ENCODE peak calls at places on chromosomes 11 and 22, in six cellular contexts. Y is heart right ventricle; H is mesothelial cell of epicardium; I is GM20000; W is CD4-positive, alpha-beta T cell; Q is Peyer's patch. C is an unnamed sample.

GRCh38 chr11:70068345-70068744 is 9.8 kb upstream of the ANO1 start:
- DNase-seq in Y (no peak), H (peak), I (no peak), W (no peak), Q (no peak), C (no peak)

GRCh38 chr11:19577849-19578619 is 134.6 kb upstream of the NAV2 start:
- DNase-seq in Y (peak), H (no peak), I (no peak), W (no peak), Q (no peak), C (peak)

GRCh38 chr11:62540804-62541671 is 5.6 kb downstream of the AHNAK start:
- DNase-seq in Y (peak), H (no peak), I (peak), W (no peak), Q (peak), C (no peak)

GRCh38 chr11:123186291-123186690 is 8.8 kb downstream of the CLMP start:
- DNase-seq in Y (no peak), H (no peak), I (no peak), W (no peak), Q (no peak), C (no peak)

GRCh38 chr22:32534252-32535215 is 59.9 kb downstream of the FBXO7 start:
- DNase-seq in Y (peak), H (no peak), I (no peak), W (no peak), Q (no peak), C (no peak)

GRCh38 chr22:38758276-38758945 is 2.6 kb upstream of the SUN2 start:
- DNase-seq in Y (no peak), H (no peak), I (peak), W (peak), Q (peak), C (no peak)

GRCh38 chr22:46626911-46627805 is 7.0 kb downstream of the GRAMD4 start:
- DNase-seq in Y (no peak), H (no peak), I (no peak), W (no peak), Q (no peak), C (no peak)

GRCh38 chr11:14248577-14248976 is 110.4 kb downstream of the RRAS2 start:
- DNase-seq in Y (no peak), H (no peak), I (no peak), W (no peak), Q (peak), C (no peak)

GRCh38 chr22:45876136-45877035 is 100.6 kb downstream of the WNT7B start:
- DNase-seq in Y (no peak), H (peak), I (no peak), W (no peak), Q (no peak), C (no peak)

GRCh38 chr11:71250512-71251158 is 1.7 kb downstream of the SHANK2 start:
- DNase-seq in Y (no peak), H (no peak), I (no peak), W (no peak), Q (no peak), C (no peak)

GRCh38 chr22:45462034-45462655 is 40.5 kb upstream of the FBLN1 start:
- DNase-seq in Y (no peak), H (no peak), I (no peak), W (no peak), Q (no peak), C (no peak)

GRCh38 chr11:65718964-65719492 is 1.6 kb downstream of the RNASEH2C start:
- DNase-seq in Y (peak), H (no peak), I (no peak), W (no peak), Q (no peak), C (no peak)

GRCh38 chr11:72353861-72354260 is 80.5 kb downstream of the CLPB start:
- DNase-seq in Y (no peak), H (no peak), I (no peak), W (no peak), Q (no peak), C (no peak)
- TF ChIP-seq CTCF in Y (peak), H (no peak), I (no peak), W (no peak), Q (no peak), C (no peak)

GRCh38 chr22:34804588-34804987 is 261.4 kb upstream of the ISX start:
- DNase-seq in Y (no peak), H (no peak), I (no peak), W (no peak), Q (no peak), C (no peak)
- TF ChIP-seq CTCF in Y (no peak), H (no peak), I (no peak), W (no peak), Q (no peak), C (no peak)

GRCh38 chr11:12577746-12578644 is 96.2 kb upstream of the TEAD1 start:
- DNase-seq in Y (no peak), H (no peak), I (no peak), W (no peak), Q (no peak), C (no peak)
- TF ChIP-seq CTCF in Y (no peak), H (no peak), I (no peak), W (no peak), Q (no peak), C (no peak)

DNA sequence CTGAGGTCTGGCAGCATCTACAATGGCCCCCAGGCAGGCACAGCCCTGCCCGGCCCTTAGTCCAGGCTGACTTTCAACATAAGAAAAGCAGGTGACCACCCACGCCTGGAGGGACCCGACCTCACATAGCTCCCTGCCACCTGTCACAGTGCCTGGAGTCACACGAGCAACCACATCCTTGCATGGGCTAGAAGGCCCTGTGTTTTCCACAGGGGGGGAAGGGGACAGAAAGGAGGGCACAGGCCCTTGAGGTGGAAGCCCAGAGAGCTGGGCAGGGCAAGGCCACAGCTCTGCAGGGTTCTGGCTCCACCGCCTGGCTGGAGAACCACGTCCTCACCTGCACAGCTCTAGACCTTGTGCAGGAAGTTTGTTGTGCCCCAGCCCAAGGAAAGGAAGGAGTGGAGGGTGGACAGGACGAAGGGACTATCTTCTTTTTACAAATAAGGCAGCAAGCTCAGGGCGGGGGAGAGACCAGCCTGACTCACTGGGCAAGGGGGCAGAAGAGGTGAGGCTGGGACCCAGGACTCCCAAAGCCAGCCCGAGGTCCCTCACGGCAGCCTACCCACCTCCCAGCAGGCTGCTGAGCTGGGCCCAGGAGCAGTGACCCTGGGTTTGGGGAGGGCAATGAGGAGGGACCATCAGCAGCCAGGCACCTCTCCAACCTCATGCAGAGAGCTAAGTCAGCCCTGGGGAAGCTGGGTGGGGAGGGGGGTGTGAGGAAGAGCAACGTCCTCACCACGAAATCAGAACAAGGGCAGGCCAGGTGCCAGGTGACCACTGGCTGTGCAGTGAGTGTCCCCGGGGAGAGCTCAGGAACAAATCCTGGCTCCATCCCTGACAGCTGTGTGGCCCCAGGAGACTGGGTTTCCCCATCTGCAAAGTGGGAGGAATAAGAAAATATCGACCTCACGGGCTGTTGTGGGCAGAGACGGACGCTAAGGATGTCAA is 4.3 kb downstream of the C1QTNF6 start:
- DNase-seq in Y (no peak), H (no peak), I (no peak), W (no peak), Q (no peak), C (no peak)
- TF ChIP-seq CTCF in Y (no peak), H (no peak), I (no peak), W (no peak), Q (no peak), C (no peak)

GRCh38 chr22:50224071-50224470 is 20.8 kb downstream of the TUBGCP6 start:
- DNase-seq in Y (no peak), H (no peak), I (no peak), W (no peak), Q (no peak), C (no peak)

GRCh38 chr22:50219800-50220602 is 19.2 kb downstream of the SELENOO start:
- DNase-seq in Y (no peak), H (no peak), I (no peak), W (no peak), Q (no peak), C (no peak)

GRCh38 chr22:50222508-50222907 is 21.7 kb downstream of the SELENOO start:
- DNase-seq in Y (no peak), H (no peak), I (no peak), W (no peak), Q (no peak), C (no peak)

GRCh38 chr22:50220603-50221409 is 20.0 kb downstream of the SELENOO start:
- DNase-seq in Y (no peak), H (no peak), I (no peak), W (no peak), Q (no peak), C (no peak)

GRCh38 chr22:50221410-50222300 is 20.8 kb downstream of the SELENOO start:
- DNase-seq in Y (no peak), H (no peak), I (no peak), W (no peak), Q (no peak), C (no peak)
- TF ChIP-seq CTCF in Y (no peak), H (no peak), I (no peak), W (no peak), Q (no peak), C (no peak)

GRCh38 chr11:64227405-64227956 is 1.4 kb downstream of the NUDT22 start:
- DNase-seq in Y (no peak), H (no peak), I (no peak), W (no peak), Q (no peak), C (no peak)

GRCh38 chr11:64224151-64224890 is 1.7 kb downstream of the TRPT1 start:
- DNase-seq in Y (no peak), H (no peak), I (no peak), W (no peak), Q (no peak), C (no peak)

GRCh38 chr11:64226507-64227051 is 505 bp downstream of the NUDT22 start:
- DNase-seq in Y (peak), H (no peak), I (peak), W (no peak), Q (peak), C (peak)

GRCh38 chr11:64224891-64225607 is 937 bp downstream of the TRPT1 start:
- DNase-seq in Y (no peak), H (no peak), I (no peak), W (no peak), Q (no peak), C (no peak)

DNA sequence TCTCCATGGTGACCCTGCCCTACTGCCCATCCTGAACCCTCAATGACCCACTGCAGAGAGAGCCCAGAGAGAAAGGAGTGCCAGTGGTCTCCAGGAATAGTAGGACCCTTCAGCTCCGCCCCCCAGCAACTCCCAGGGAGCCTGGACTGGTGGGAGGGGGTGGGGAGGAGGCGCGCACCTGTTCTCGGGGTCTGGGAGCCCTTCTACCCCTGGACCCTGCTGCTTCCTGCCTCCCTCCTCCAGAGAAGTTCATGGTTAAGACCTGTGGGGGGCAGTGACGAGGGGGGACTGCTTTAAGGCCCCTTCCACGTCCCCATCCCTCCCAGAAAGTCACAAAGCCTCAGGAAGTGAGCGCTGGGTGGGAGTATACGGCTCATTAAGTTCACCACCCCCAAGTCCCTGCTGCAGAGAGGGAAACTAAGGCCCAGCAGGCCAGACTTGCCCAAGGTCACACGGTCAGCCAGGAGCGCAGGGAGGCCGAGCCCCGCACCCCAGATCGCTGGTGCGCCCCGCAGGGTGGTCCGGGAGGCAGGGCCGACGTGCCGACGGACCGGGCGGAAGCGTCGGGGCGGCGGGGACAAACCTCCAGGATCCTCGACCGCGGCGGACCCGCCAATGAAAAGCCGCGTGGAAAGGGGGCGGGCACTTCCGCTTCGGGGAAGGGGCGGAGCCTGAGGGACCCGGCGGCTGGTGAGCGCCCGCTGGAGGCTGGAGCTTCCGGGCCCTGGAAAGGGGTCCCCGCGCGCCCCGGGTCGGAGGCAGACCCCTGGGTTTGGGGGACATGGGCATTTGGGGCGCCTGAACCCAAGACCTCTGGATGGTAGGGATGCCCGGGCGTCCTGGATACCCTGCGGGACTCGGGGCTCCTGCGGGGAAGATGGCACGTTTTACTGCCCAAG is at the start of the genes NUDT22 and TRPT1:
- DNase-seq in Y (peak), H (peak), I (peak), W (peak), Q (peak), C (peak)
- TF ChIP-seq CTCF in Y (no peak), H (no peak), I (no peak), W (peak), Q (no peak), C (no peak)

DNA sequence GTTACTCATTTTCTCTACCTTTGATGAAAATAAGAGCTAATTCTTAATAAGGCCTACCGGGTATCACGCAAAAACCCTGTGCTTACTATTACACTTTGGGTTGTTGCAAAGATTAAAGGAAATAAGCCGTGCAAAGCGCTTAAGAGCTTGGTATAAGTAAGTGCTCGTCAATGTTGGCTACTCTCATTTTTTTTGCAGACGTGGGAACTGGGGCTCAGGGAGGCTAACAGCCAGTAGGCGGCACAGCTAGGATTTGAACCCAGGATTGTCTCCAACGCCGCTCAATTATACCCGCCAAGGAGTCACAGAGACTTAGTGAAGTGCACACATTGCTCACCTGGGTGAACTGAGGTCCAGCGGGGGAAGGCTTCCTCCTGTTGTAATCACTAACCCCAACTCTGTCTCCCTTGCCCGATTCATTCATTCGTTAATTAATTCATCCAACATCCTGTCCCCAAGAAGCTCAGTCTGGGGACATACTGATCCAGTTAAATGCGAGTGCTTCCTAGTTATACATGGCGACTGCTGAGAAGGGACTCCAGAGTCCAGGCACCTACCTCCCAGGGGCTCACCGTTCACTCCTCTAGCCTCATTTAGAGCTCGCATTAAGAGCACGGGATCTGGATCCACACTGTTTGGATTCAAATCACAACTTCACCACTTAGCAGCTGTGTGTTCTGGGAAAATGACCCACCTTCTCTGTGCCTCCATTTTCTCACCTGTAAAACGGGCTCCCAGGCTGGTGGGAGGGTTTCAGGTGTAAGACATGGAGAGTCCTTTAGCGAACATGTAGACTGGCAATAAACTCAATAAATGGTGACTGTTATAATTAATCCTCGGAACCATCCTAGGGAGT is 869 bp upstream of the MTFP1 start:
- DNase-seq in Y (no peak), H (no peak), I (no peak), W (no peak), Q (no peak), C (no peak)
- TF ChIP-seq CTCF in Y (no peak), H (no peak), I (no peak), W (no peak), Q (peak), C (no peak)

GRCh38 chr11:125112235-125112604 is 794 bp upstream of the TMEM218 start:
- DNase-seq in Y (no peak), H (no peak), I (no peak), W (no peak), Q (no peak), C (no peak)

GRCh38 chr11:125110996-125111340 is 458 bp downstream of the TMEM218 start:
- DNase-seq in Y (no peak), H (no peak), I (no peak), W (no peak), Q (no peak), C (no peak)

GRCh38 chr11:125111341-125112234 is at the start of gene TMEM218:
- DNase-seq in Y (peak), H (peak), I (peak), W (peak), Q (peak), C (peak)

GRCh38 chr11:125117429-125117828 is 6.0 kb upstream of the TMEM218 start:
- DNase-seq in Y (no peak), H (no peak), I (no peak), W (no peak), Q (no peak), C (no peak)

GRCh38 chr11:125114518-125114917 is 3.1 kb upstream of the TMEM218 start:
- DNase-seq in Y (no peak), H (no peak), I (no peak), W (no peak), Q (no peak), C (no peak)
- TF ChIP-seq CTCF in Y (no peak), H (no peak), I (no peak), W (no peak), Q (no peak), C (no peak)